ENCODE peak calls at places on chromosomes 5 and 9, in nine cellular contexts. One of them, this sample, is unnamed.

GRCh38 chr9:91164724-91165520 is 196.8 kb downstream of the AUH start:
- DNase-seq in prostate gland: no peak
- DNase-seq in GM23338: no peak
- DNase-seq in spleen: peak; percentile 90
- DNase-seq in transverse colon: peak; percentile 87
- DNase-seq in stomach: peak; percentile 79
- DNase-seq in sigmoid colon: peak; percentile 80
- DNase-seq in HepG2: peak; percentile 30
- DNase-seq in H1: no peak
- DNase-seq in this sample: no peak

GRCh38 chr9:33129886-33130284 is 37.3 kb downstream of the B4GALT1 start:
- DNase-seq in prostate gland: no peak
- DNase-seq in GM23338: no peak
- DNase-seq in spleen: peak; percentile 51
- DNase-seq in transverse colon: peak; percentile 57
- DNase-seq in stomach: no peak
- DNase-seq in sigmoid colon: peak; percentile 44
- DNase-seq in HepG2: no peak
- DNase-seq in H1: no peak
- DNase-seq in this sample: no peak

GRCh38 chr9:81077572-81077971 is 611.8 kb downstream of the TLE1 start:
- DNase-seq in prostate gland: no peak
- DNase-seq in GM23338: no peak
- DNase-seq in spleen: no peak
- DNase-seq in transverse colon: no peak
- DNase-seq in stomach: no peak
- DNase-seq in sigmoid colon: no peak
- DNase-seq in HepG2: no peak
- DNase-seq in H1: no peak
- DNase-seq in this sample: no peak

GRCh38 chr5:134003957-134004625 is 684 bp downstream of the VDAC1 start:
- DNase-seq in prostate gland: peak; percentile 33
- DNase-seq in GM23338: peak; percentile 61
- DNase-seq in spleen: peak; percentile 95
- DNase-seq in transverse colon: peak; percentile 60
- DNase-seq in stomach: peak; percentile 61
- DNase-seq in sigmoid colon: peak; percentile 82
- DNase-seq in HepG2: no peak
- DNase-seq in H1: no peak
- DNase-seq in this sample: no peak

GRCh38 chr5:55902696-55903095 is 51.5 kb downstream of the IL31RA start:
- DNase-seq in prostate gland: no peak
- DNase-seq in GM23338: no peak
- DNase-seq in spleen: no peak
- DNase-seq in transverse colon: no peak
- DNase-seq in stomach: no peak
- DNase-seq in sigmoid colon: no peak
- DNase-seq in HepG2: no peak
- DNase-seq in H1: no peak
- DNase-seq in this sample: no peak

GRCh38 chr5:58072202-58072791 is 387.6 kb downstream of the PLK2 start:
- DNase-seq in prostate gland: no peak
- DNase-seq in GM23338: no peak
- DNase-seq in spleen: no peak
- DNase-seq in transverse colon: no peak
- DNase-seq in stomach: no peak
- DNase-seq in sigmoid colon: no peak
- DNase-seq in HepG2: no peak
- DNase-seq in H1: no peak
- DNase-seq in this sample: no peak

GRCh38 chr9:136543830-136544548 is 1.9 kb downstream of the NOTCH1 start:
- DNase-seq in prostate gland: peak; percentile 61
- DNase-seq in GM23338: no peak
- DNase-seq in spleen: peak; percentile 88
- DNase-seq in transverse colon: peak; percentile 86
- DNase-seq in stomach: no peak
- DNase-seq in sigmoid colon: peak; percentile 85
- DNase-seq in HepG2: peak; percentile 78
- DNase-seq in H1: no peak
- DNase-seq in this sample: no peak

GRCh38 chr9:34992376-34992951 is 2.9 kb downstream of the DNAJB5 start:
- DNase-seq in prostate gland: no peak
- DNase-seq in GM23338: no peak
- DNase-seq in spleen: peak; percentile 71
- DNase-seq in transverse colon: peak; percentile 26
- DNase-seq in stomach: no peak
- DNase-seq in sigmoid colon: peak; percentile 86
- DNase-seq in HepG2: peak; percentile 24
- DNase-seq in H1: no peak
- DNase-seq in this sample: no peak

GRCh38 chr5:56019306-56020272 is 24.8 kb upstream of the IL6ST start:
- DNase-seq in prostate gland: no peak
- DNase-seq in GM23338: no peak
- DNase-seq in spleen: no peak
- DNase-seq in transverse colon: no peak
- DNase-seq in stomach: no peak
- DNase-seq in sigmoid colon: no peak
- DNase-seq in HepG2: no peak
- DNase-seq in H1: no peak
- DNase-seq in this sample: no peak

GRCh38 chr5:33328842-33329241 is 111.9 kb upstream of the TARS1 start:
- DNase-seq in prostate gland: no peak
- DNase-seq in GM23338: no peak
- DNase-seq in spleen: no peak
- DNase-seq in transverse colon: no peak
- DNase-seq in stomach: no peak
- DNase-seq in sigmoid colon: no peak
- DNase-seq in HepG2: no peak
- DNase-seq in H1: no peak
- DNase-seq in this sample: no peak

DNA sequence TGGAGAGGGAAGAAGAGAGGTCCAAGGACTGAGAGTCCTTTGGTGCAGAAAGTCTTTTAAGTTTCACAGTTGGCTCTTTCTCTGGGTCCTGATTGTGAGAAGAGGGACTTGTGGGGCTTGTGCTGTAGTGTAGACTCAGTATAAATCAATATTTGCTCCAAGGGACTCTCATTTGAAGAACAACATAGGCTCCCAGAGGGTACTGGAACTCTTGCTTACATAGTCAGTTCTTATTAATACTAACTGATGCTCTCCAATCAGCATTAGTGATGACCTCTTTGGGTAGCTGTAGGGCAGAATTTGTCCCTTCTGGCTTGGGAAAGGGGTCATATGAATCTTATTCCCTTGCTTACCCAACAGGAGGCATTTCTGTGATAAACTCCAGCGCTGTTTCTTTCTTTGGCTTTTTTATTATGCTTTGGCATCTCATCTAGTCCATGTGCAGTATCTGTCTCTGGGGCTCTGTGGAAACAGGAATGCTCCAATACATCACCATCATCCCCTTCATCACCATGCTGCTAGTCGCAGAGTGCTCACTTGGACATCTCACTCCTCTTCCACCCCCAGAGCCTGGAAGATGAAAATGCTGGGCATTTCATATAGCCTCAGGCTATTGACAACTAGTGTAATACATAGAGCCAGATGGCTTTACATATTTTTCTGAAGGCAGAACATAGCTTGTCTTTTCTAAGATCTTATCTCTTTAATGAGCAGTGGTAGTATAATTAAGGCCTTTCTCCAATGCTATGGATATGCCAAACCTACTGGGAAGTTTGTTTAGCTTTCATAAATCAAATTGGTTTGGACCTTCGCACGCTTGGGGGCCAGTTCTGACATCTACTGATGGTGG is 62.8 kb upstream of the CXCL14 start:
- DNase-seq in prostate gland: no peak
- DNase-seq in GM23338: no peak
- DNase-seq in spleen: no peak
- DNase-seq in transverse colon: no peak
- DNase-seq in stomach: no peak
- DNase-seq in sigmoid colon: no peak
- DNase-seq in HepG2: no peak
- DNase-seq in H1: peak; percentile 8
- DNase-seq in this sample: no peak
- TF ChIP-seq POLR2AphosphoS5 in prostate gland: no peak
- TF ChIP-seq POLR2AphosphoS5 in GM23338: no peak
- TF ChIP-seq POLR2AphosphoS5 in spleen: no peak
- TF ChIP-seq POLR2AphosphoS5 in transverse colon: no peak
- TF ChIP-seq POLR2AphosphoS5 in stomach: no peak
- TF ChIP-seq POLR2AphosphoS5 in sigmoid colon: no peak
- TF ChIP-seq POLR2AphosphoS5 in HepG2: no peak
- TF ChIP-seq POLR2AphosphoS5 in H1: no peak
- TF ChIP-seq POLR2AphosphoS5 in this sample: no peak

GRCh38 chr5:143204474-143205246 is 198.8 kb downstream of the NR3C1 start:
- DNase-seq in prostate gland: no peak
- DNase-seq in GM23338: no peak
- DNase-seq in spleen: no peak
- DNase-seq in transverse colon: no peak
- DNase-seq in stomach: no peak
- DNase-seq in sigmoid colon: no peak
- DNase-seq in HepG2: no peak
- DNase-seq in H1: no peak
- DNase-seq in this sample: no peak

GRCh38 chr5:143206194-143207053 is 197.1 kb downstream of the NR3C1 start:
- DNase-seq in prostate gland: no peak
- DNase-seq in GM23338: no peak
- DNase-seq in spleen: no peak
- DNase-seq in transverse colon: no peak
- DNase-seq in stomach: no peak
- DNase-seq in sigmoid colon: no peak
- DNase-seq in HepG2: no peak
- DNase-seq in H1: no peak
- DNase-seq in this sample: no peak

GRCh38 chr5:143207058-143207457 is 196.4 kb downstream of the NR3C1 start:
- DNase-seq in prostate gland: no peak
- DNase-seq in GM23338: no peak
- DNase-seq in spleen: no peak
- DNase-seq in transverse colon: no peak
- DNase-seq in stomach: no peak
- DNase-seq in sigmoid colon: no peak
- DNase-seq in HepG2: no peak
- DNase-seq in H1: no peak
- DNase-seq in this sample: no peak

GRCh38 chr5:143205879-143206193 is 197.7 kb downstream of the NR3C1 start:
- DNase-seq in prostate gland: no peak
- DNase-seq in GM23338: no peak
- DNase-seq in spleen: no peak
- DNase-seq in transverse colon: no peak
- DNase-seq in stomach: no peak
- DNase-seq in sigmoid colon: no peak
- DNase-seq in HepG2: no peak
- DNase-seq in H1: no peak
- DNase-seq in this sample: no peak

GRCh38 chr5:143205386-143205785 is 198.1 kb downstream of the NR3C1 start:
- DNase-seq in prostate gland: no peak
- DNase-seq in GM23338: peak; percentile 10
- DNase-seq in spleen: no peak
- DNase-seq in transverse colon: no peak
- DNase-seq in stomach: no peak
- DNase-seq in sigmoid colon: no peak
- DNase-seq in HepG2: no peak
- DNase-seq in H1: no peak
- DNase-seq in this sample: no peak
- H3K4me1 ChIP-seq in prostate gland: no peaks in the 10 kb centered on the region
- H3K4me1 ChIP-seq in GM23338: peaks cover 4% of the 10 kb centered on the region
- H3K4me1 ChIP-seq in spleen: peaks cover 17% of the 10 kb centered on the region
- H3K4me1 ChIP-seq in transverse colon: peaks cover 5% of the 10 kb centered on the region
- H3K4me1 ChIP-seq in stomach: peaks cover 34% of the 10 kb centered on the region
- H3K4me1 ChIP-seq in sigmoid colon: no peaks in the 10 kb centered on the region
- H3K4me1 ChIP-seq in HepG2: peaks cover 27% of the 10 kb centered on the region
- H3K4me1 ChIP-seq in H1: no peaks in the 10 kb centered on the region
- H3K4me1 ChIP-seq in this sample: peaks cover 3% of the 10 kb centered on the region

GRCh38 chr9:127555830-127556820 is 56.0 kb upstream of the STXBP1 start:
- DNase-seq in prostate gland: peak; percentile 77
- DNase-seq in GM23338: no peak
- DNase-seq in spleen: no peak
- DNase-seq in transverse colon: peak; percentile 75
- DNase-seq in stomach: peak; percentile 70
- DNase-seq in sigmoid colon: peak; percentile 89
- DNase-seq in HepG2: no peak
- DNase-seq in H1: no peak
- DNase-seq in this sample: no peak
- TF ChIP-seq POLR2AphosphoS5 in prostate gland: peak; percentile 76
- TF ChIP-seq POLR2AphosphoS5 in GM23338: no peak
- TF ChIP-seq POLR2AphosphoS5 in spleen: peak; percentile 71
- TF ChIP-seq POLR2AphosphoS5 in transverse colon: peak; percentile 73
- TF ChIP-seq POLR2AphosphoS5 in stomach: peak; percentile 68
- TF ChIP-seq POLR2AphosphoS5 in sigmoid colon: peak; percentile 81
- TF ChIP-seq POLR2AphosphoS5 in HepG2: no peak
- TF ChIP-seq POLR2AphosphoS5 in H1: no peak
- TF ChIP-seq POLR2AphosphoS5 in this sample: no peak

DNA sequence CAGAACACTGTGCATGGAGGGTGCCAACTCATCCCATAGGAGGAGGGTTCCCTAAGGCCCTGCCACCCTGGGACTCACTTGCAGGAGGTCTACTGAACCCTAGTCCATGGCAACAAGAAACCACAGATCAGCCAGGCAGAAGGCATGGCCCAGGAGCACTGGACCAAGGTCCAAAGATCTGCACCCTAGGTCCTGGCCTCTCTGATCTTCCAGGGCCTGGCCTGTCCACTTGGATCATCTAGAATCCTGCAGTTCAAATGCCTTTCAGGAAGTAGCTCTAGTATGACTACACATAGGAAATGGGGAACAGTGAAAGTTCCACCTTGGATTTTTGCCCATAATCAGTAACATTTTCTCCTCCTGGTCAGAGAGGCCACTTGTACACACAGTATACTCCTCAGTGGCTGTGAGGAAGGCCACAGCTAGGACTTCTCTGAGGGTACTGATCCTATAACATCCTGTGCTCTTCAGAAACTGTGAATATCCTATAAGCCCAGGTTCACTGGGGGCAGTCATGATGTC is 11.5 kb downstream of the ANXA6 start:
- DNase-seq in prostate gland: no peak
- DNase-seq in GM23338: no peak
- DNase-seq in spleen: no peak
- DNase-seq in transverse colon: no peak
- DNase-seq in stomach: no peak
- DNase-seq in sigmoid colon: no peak
- DNase-seq in HepG2: no peak
- DNase-seq in H1: no peak
- DNase-seq in this sample: no peak
- H3K4me1 ChIP-seq in prostate gland: peaks cover 5% of the 10 kb centered on the region
- H3K4me1 ChIP-seq in GM23338: peaks cover 11% of the 10 kb centered on the region
- H3K4me1 ChIP-seq in spleen: peaks cover 100% of the 10 kb centered on the region
- H3K4me1 ChIP-seq in transverse colon: peaks cover 58% of the 10 kb centered on the region
- H3K4me1 ChIP-seq in stomach: peaks cover 92% of the 10 kb centered on the region
- H3K4me1 ChIP-seq in sigmoid colon: peaks cover 4% of the 10 kb centered on the region
- H3K4me1 ChIP-seq in HepG2: peaks cover 26% of the 10 kb centered on the region
- H3K4me1 ChIP-seq in H1: peaks cover 11% of the 10 kb centered on the region
- H3K4me1 ChIP-seq in this sample: no peaks in the 10 kb centered on the region

GRCh38 chr5:142109356-142110045 is 922 bp downstream of the NDFIP1 start:
- DNase-seq in prostate gland: no peak
- DNase-seq in GM23338: peak; percentile 46
- DNase-seq in spleen: no peak
- DNase-seq in transverse colon: peak; percentile 14
- DNase-seq in stomach: no peak
- DNase-seq in sigmoid colon: no peak
- DNase-seq in HepG2: no peak
- DNase-seq in H1: no peak
- DNase-seq in this sample: no peak
- TF ChIP-seq POLR2AphosphoS5 in prostate gland: no peak
- TF ChIP-seq POLR2AphosphoS5 in GM23338: no peak
- TF ChIP-seq POLR2AphosphoS5 in spleen: peak; percentile 14
- TF ChIP-seq POLR2AphosphoS5 in transverse colon: no peak
- TF ChIP-seq POLR2AphosphoS5 in stomach: no peak
- TF ChIP-seq POLR2AphosphoS5 in sigmoid colon: no peak
- TF ChIP-seq POLR2AphosphoS5 in HepG2: no peak
- TF ChIP-seq POLR2AphosphoS5 in H1: no peak
- TF ChIP-seq POLR2AphosphoS5 in this sample: no peak